ENCODE peak calls at places on chromosomes 3 and 15, in four cellular contexts. N is mesenteric fat pad; M is activated T-helper 9 cell treated with anti-CD3 and anti-CD28 coated beads, Interleukin-2, amount 50 U/mL, for 16 hours; W is CD8-positive, alpha-beta memory T cell. D is an unnamed sample.

GRCh38 chr15:23642413-23643044 is 5.1 kb downstream of the MAGEL2 start:
- DNase-seq in N (no peak), M (no peak), W (no peak), D (no peak)

GRCh38 chr3:181278468-181279238 is 289.1 kb upstream of the DNAJC19 start:
- DNase-seq in N (no peak), M (no peak), W (no peak), D (no peak)

GRCh38 chr15:39133201-39133600 is 447.7 kb upstream of the THBS1 start:
- DNase-seq in N (no peak), M (no peak), W (no peak), D (no peak)

GRCh38 chr15:48381861-48382260 is 50.6 kb downstream of the DUT start:
- DNase-seq in N (no peak), M (no peak), W (no peak), D (no peak)

GRCh38 chr3:160478338-160478737 is 28.8 kb upstream of the TRIM59 start:
- DNase-seq in N (no peak), M (no peak), W (no peak), D (no peak)

GRCh38 chr3:158743664-158744566 is 11.7 kb upstream of the RARRES1 start:
- DNase-seq in N (no peak), M (no peak), W (no peak), D (peak)

GRCh38 chr3:141578197-141578596 is 91.4 kb downstream of the RASA2 start:
- DNase-seq in N (no peak), M (no peak), W (no peak), D (no peak)

GRCh38 chr15:68439506-68439905 is 7.5 kb upstream of the ITGA11 start:
- DNase-seq in N (no peak), M (no peak), W (no peak), D (no peak)

GRCh38 chr3:47283596-47284364 is 1.0 kb downstream of the KLHL18 start:
- DNase-seq in N (peak), M (no peak), W (no peak), D (no peak)

GRCh38 chr3:156702367-156702766 is 28.0 kb downstream of the TIPARP start:
- DNase-seq in N (no peak), M (no peak), W (no peak), D (no peak)

GRCh38 chr3:48594431-48595049 is 589 bp downstream of the COL7A1 start:
- DNase-seq in N (no peak), M (no peak), W (no peak), D (no peak)

GRCh38 chr3:11535207-11535960 is 108.3 kb downstream of the VGLL4 start:
- DNase-seq in N (peak), M (no peak), W (no peak), D (no peak)